ENCODE peak calls at places on chromosomes 2 and 18, in five cellular contexts. R is endothelial cell of umbilical vein; S is activated naive CD8-positive, alpha-beta T cell treated with anti-CD3 and anti-CD28 coated beads, Interleukin-2, amount 50 U/mL, for 24 hours; P is GM10248; N is activated CD4-positive, alpha-beta T cell treated with anti-CD3 and anti-CD28 coated beads, Interleukin-2, amount 50 U/mL, for 4 hours. C is an unnamed sample.

GRCh38 chr2:56009758-56010534 is 86.4 kb upstream of the EFEMP1 start:
- DNase-seq in R (peak; percentile 81), S (no peak), P (no peak), N (no peak), C (peak; percentile 3)

GRCh38 chr18:33960393-33960792 is 264.3 kb downstream of the NOL4 start:
- DNase-seq in R (no peak), S (no peak), P (no peak), N (no peak), C (no peak)

GRCh38 chr2:74177697-74178096 is 982 bp downstream of the MOB1A start:
- DNase-seq in R (no peak), S (no peak), P (no peak), N (no peak), C (no peak)

GRCh38 chr2:19797871-19798270 is 103.9 kb downstream of the TTC32 start:
- DNase-seq in R (no peak), S (no peak), P (no peak), N (no peak), C (no peak)

GRCh38 chr2:240561325-240561971 is 1.3 kb downstream of the DUSP28 start:
- DNase-seq in R (peak; percentile 40), S (no peak), P (no peak), N (no peak), C (peak; percentile 25)

GRCh38 chr2:186590538-186591441 is 934 bp downstream of the ITGAV start:
- DNase-seq in R (peak; percentile 78), S (peak; percentile 24), P (peak; percentile 24), N (peak; percentile 12), C (peak; percentile 22)

GRCh38 chr2:240277073-240277806 is 136.8 kb upstream of the OTOS start:
- DNase-seq in R (no peak), S (no peak), P (no peak), N (no peak), C (no peak)

GRCh38 chr18:23020555-23021294 is 87.6 kb downstream of the RBBP8 start:
- DNase-seq in R (no peak), S (no peak), P (peak; percentile 24), N (no peak), C (no peak)

GRCh38 chr2:126657146-126657635 is 1.2 kb downstream of the GYPC start:
- DNase-seq in R (no peak), S (peak; percentile 66), P (no peak), N (no peak), C (no peak)

GRCh38 chr2:7057865-7058400 is 140.7 kb downstream of the RNF144A start:
- DNase-seq in R (no peak), S (peak; percentile 7), P (no peak), N (no peak), C (peak; percentile 45)

GRCh38 chr2:49971453-49971852 is 817.1 kb upstream of the FSHR start:
- DNase-seq in R (no peak), S (no peak), P (no peak), N (no peak), C (no peak)

GRCh38 chr2:29374823-29375222 is 259.6 kb downstream of the CLIP4 start:
- DNase-seq in R (no peak), S (no peak), P (no peak), N (no peak), C (no peak)

GRCh38 chr18:6284761-6285160 is 129.9 kb downstream of the L3MBTL4 start:
- DNase-seq in R (no peak), S (no peak), P (no peak), N (no peak), C (no peak)

GRCh38 chr2:19649785-19650380 is 251.9 kb downstream of the TTC32 start:
- DNase-seq in R (peak; percentile 22), S (no peak), P (no peak), N (no peak), C (no peak)

GRCh38 chr2:240400319-240401161 is 34.9 kb upstream of the GPC1 start:
- DNase-seq in R (no peak), S (no peak), P (no peak), N (no peak), C (peak; percentile 39)

GRCh38 chr18:32470136-32470712 is 458 bp downstream of the GAREM1 start:
- DNase-seq in R (peak; percentile 42), S (peak; percentile 4), P (peak; percentile 27), N (no peak), C (no peak)

GRCh38 chr2:69724540-69725159 is 17.3 kb upstream of the ANXA4 start:
- DNase-seq in R (peak; percentile 80), S (peak; percentile 89), P (peak; percentile 71), N (peak; percentile 86), C (peak; percentile 86)

GRCh38 chr18:37543321-37543720 is 22.3 kb downstream of the CELF4 start:
- DNase-seq in R (no peak), S (no peak), P (no peak), N (no peak), C (no peak)

GRCh38 chr2:168607992-168608391 is 151.9 kb downstream of the CERS6 start:
- DNase-seq in R (no peak), S (no peak), P (no peak), N (no peak), C (no peak)

GRCh38 chr2:218298314-218298875 is 6.1 kb upstream of the TMBIM1 start:
- DNase-seq in R (no peak), S (no peak), P (no peak), N (no peak), C (no peak)

GRCh38 chr2:175880-176800 is 87.7 kb downstream of the SH3YL1 start:
- DNase-seq in R (no peak), S (peak; percentile 21), P (no peak), N (peak; percentile 19), C (no peak)

GRCh38 chr2:184620367-184620766 is 22.0 kb downstream of the ZNF804A start:
- DNase-seq in R (peak; percentile 11), S (no peak), P (no peak), N (no peak), C (no peak)

GRCh38 chr2:64699712-64700111 is 46.0 kb upstream of the SERTAD2 start:
- DNase-seq in R (no peak), S (peak; percentile 16), P (no peak), N (peak; percentile 1), C (no peak)

GRCh38 chr2:218885981-218886447 is 5.4 kb downstream of the WNT10A start:
- DNase-seq in R (no peak), S (no peak), P (peak; percentile 69), N (no peak), C (peak; percentile 52)

GRCh38 chr2:190603374-190603773 is 45.5 kb upstream of the NAB1 start:
- DNase-seq in R (no peak), S (no peak), P (no peak), N (no peak), C (no peak)

GRCh38 chr2:240392084-240392947 is 43.1 kb upstream of the GPC1 start:
- DNase-seq in R (no peak), S (no peak), P (no peak), N (no peak), C (peak; percentile 32)

GRCh38 chr18:36303203-36303844 is 5.8 kb downstream of the FHOD3 start:
- DNase-seq in R (no peak), S (no peak), P (no peak), N (no peak), C (no peak)

GRCh38 chr2:69253893-69254292 is 133.1 kb downstream of the GFPT1 start:
- DNase-seq in R (peak; percentile 97), S (no peak), P (no peak), N (no peak), C (no peak)

GRCh38 chr2:172972005-172972619 is 103.5 kb upstream of the MAP3K20 start:
- DNase-seq in R (peak; percentile 54), S (peak; percentile 55), P (peak; percentile 57), N (peak; percentile 4), C (peak; percentile 14)

GRCh38 chr2:142531375-142531774 is 346.1 kb upstream of the KYNU start:
- DNase-seq in R (no peak), S (no peak), P (no peak), N (no peak), C (no peak)

GRCh38 chr2:487495-488079 is 189.6 kb downstream of the TMEM18 start:
- DNase-seq in R (no peak), S (no peak), P (no peak), N (no peak), C (no peak)

GRCh38 chr2:63788070-63788469 is 53.6 kb upstream of the UGP2 start:
- DNase-seq in R (peak; percentile 18), S (no peak), P (no peak), N (no peak), C (no peak)

GRCh38 chr18:36301884-36302283 is 4.4 kb downstream of the FHOD3 start:
- DNase-seq in R (no peak), S (no peak), P (no peak), N (no peak), C (no peak)

GRCh38 chr2:105068387-105068786 is 30.5 kb downstream of the MRPS9 start:
- DNase-seq in R (no peak), S (no peak), P (no peak), N (no peak), C (no peak)

GRCh38 chr18:36493349-36494281 is 196.1 kb downstream of the FHOD3 start:
- DNase-seq in R (no peak), S (no peak), P (no peak), N (no peak), C (no peak)

GRCh38 chr2:85506768-85507181 is 32.2 kb upstream of the MAT2A start:
- DNase-seq in R (no peak), S (no peak), P (no peak), N (no peak), C (no peak)

GRCh38 chr2:20141806-20142205 is 83.1 kb downstream of the SDC1 start:
- DNase-seq in R (no peak), S (no peak), P (no peak), N (no peak), C (no peak)

C was measured in B cell.